ENCODE peak calls at places on chromosomes 2 and 18, in five cellular contexts. N is IMR-90, J is endothelial cell of umbilical vein, U is mesendoderm, P is HepG2. O is an unnamed sample.

GRCh38 chr2:162245737-162246136 is 2.5 kb upstream of the FAP start:
- DNase-seq in P (no peak), J (no peak), N (peak), U (peak), O (peak)

GRCh38 chr2:127913808-127914457 is 28.2 kb upstream of the AMMECR1L start:
- DNase-seq in J (no peak), P (no peak), N (no peak), U (no peak), O (peak)

GRCh38 chr18:73235491-73235890 is 367.7 kb upstream of the NETO1 start:
- DNase-seq in N (peak), U (peak), J (no peak), P (peak), O (peak)

GRCh38 chr2:186197955-186198354 is 288.1 kb upstream of the ZC3H15 start:
- DNase-seq in P (no peak), U (no peak), N (no peak), J (no peak), O (no peak)

GRCh38 chr2:44943031-44943692 is 1.7 kb downstream of the SIX3 start:
- DNase-seq in J (no peak), N (no peak), P (no peak), U (peak), O (no peak)

GRCh38 chr2:132937629-132938028 is 267.6 kb upstream of the LYPD1 start:
- DNase-seq in U (no peak), N (peak), J (peak), P (no peak), O (no peak)

GRCh38 chr2:190205643-190206042 is 114.0 kb downstream of the HIBCH start:
- DNase-seq in U (no peak), N (peak), J (no peak), P (no peak), O (no peak)

GRCh38 chr2:176852667-176853066 is 359.9 kb upstream of the HNRNPA3 start:
- DNase-seq in J (no peak), N (no peak), U (peak), P (no peak), O (no peak)

GRCh38 chr2:43228782-43229659 is 2.6 kb upstream of the ZFP36L2 start:
- DNase-seq in P (no peak), U (no peak), J (peak), N (no peak), O (peak)

GRCh38 chr2:39435254-39435653 is 1.8 kb downstream of the MAP4K3 start:
- DNase-seq in P (no peak), J (no peak), U (peak), N (peak), O (no peak)

GRCh38 chr2:230602562-230603230 is 109.9 kb upstream of the CAB39 start:
- DNase-seq in U (no peak), N (no peak), P (no peak), J (no peak), O (no peak)

GRCh38 chr2:197097578-197098366 is 171.3 kb upstream of the PGAP1 start:
- DNase-seq in U (peak), J (no peak), N (peak), P (no peak), O (peak)

GRCh38 chr2:201402651-201403573 is 45.8 kb upstream of the FLACC1 start:
- DNase-seq in P (no peak), U (no peak), N (peak), J (no peak), O (no peak)

GRCh38 chr18:25075793-25076192 is 276.2 kb downstream of the ZNF521 start:
- DNase-seq in U (no peak), N (peak), J (no peak), P (no peak), O (no peak)

GRCh38 chr18:25896178-25896780 is 194.1 kb downstream of the SS18 start:
- DNase-seq in P (peak), J (peak), N (peak), U (peak), O (peak)

GRCh38 chr2:168233726-168234406 is 13.5 kb downstream of the STK39 start:
- DNase-seq in J (no peak), U (no peak), P (no peak), N (peak), O (no peak)

GRCh38 chr2:95074663-95075439 is 46.8 kb downstream of the MRPS5 start:
- DNase-seq in N (no peak), P (no peak), J (no peak), U (no peak), O (no peak)

GRCh38 chr2:212956665-212957064 is 194.7 kb downstream of the IKZF2 start:
- DNase-seq in N (no peak), J (no peak), P (no peak), U (no peak), O (peak)

GRCh38 chr2:100006516-100006915 is 135.9 kb downstream of the AFF3 start:
- DNase-seq in N (no peak), J (no peak), U (no peak), P (no peak), O (no peak)

GRCh38 chr2:115422004-115422634 is 979.7 kb downstream of the DPP10 start:
- DNase-seq in P (no peak), N (no peak), U (no peak), J (no peak), O (no peak)

GRCh38 chr18:57881818-57882413 is 78.8 kb upstream of the ATP8B1 start:
- DNase-seq in U (peak), J (peak), N (peak), P (peak), O (peak)

GRCh38 chr2:209074711-209075110 is 349.1 kb upstream of the MAP2 start:
- DNase-seq in J (no peak), N (no peak), U (no peak), P (no peak), O (no peak)

GRCh38 chr18:159037-159652 is 788 bp downstream of the USP14 start:
- DNase-seq in N (peak), U (peak), J (peak), P (peak), O (peak)

GRCh38 chr2:4291430-4291829 is 588.1 kb downstream of the DCDC2C start:
- DNase-seq in J (no peak), U (no peak), N (no peak), P (no peak), O (no peak)

GRCh38 chr2:86284987-86285386 is 52.4 kb downstream of the REEP1 start:
- DNase-seq in J (no peak), N (no peak), U (peak), P (no peak), O (no peak)

GRCh38 chr2:9813312-9814128 is 29.8 kb upstream of the TAF1B start:
- DNase-seq in P (peak), J (peak), U (peak), N (peak), O (peak)
- H3K27ac ChIP-seq in P (no peak), J (no peak), U (no peak), N (no peak), O (no peak)

DNA sequence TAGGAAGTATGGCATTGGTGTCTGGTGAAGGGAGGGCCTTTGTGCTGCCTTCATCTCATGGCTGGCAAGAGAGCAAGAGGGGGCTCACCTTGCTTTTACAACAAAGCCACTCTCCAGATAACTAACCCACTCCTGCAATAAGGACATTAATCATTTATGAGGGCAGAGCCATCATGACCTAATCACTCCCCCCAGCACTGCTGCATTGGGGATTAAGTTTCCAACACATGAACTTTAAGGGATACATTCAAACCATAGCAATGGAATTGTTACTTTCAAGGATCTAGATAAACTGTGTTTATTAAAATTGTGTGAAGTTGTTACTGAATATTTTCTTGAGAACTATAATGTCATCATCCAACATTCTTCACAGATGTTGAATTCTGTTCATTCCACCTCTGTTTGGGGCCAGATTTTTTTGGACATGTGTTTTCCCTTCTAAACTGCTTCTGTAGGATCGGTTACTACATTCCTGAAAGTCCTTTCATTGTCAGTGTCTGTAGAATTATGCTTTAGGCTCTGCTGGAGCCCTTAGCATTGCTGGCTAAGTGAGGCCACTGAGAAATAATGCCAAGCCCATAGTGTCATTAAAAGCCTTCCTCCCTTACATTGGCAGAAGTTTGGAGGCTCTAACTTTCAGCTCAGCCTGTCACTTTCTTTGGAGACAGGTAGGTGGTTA is 50.4 kb downstream of the SPATS2L start:
- DNase-seq in U (peak), P (no peak), N (peak), J (no peak), O (no peak)
- H3K9ac ChIP-seq in U (no peak), P (no peak), N (no peak), J (no peak), O (no peak)

DNA sequence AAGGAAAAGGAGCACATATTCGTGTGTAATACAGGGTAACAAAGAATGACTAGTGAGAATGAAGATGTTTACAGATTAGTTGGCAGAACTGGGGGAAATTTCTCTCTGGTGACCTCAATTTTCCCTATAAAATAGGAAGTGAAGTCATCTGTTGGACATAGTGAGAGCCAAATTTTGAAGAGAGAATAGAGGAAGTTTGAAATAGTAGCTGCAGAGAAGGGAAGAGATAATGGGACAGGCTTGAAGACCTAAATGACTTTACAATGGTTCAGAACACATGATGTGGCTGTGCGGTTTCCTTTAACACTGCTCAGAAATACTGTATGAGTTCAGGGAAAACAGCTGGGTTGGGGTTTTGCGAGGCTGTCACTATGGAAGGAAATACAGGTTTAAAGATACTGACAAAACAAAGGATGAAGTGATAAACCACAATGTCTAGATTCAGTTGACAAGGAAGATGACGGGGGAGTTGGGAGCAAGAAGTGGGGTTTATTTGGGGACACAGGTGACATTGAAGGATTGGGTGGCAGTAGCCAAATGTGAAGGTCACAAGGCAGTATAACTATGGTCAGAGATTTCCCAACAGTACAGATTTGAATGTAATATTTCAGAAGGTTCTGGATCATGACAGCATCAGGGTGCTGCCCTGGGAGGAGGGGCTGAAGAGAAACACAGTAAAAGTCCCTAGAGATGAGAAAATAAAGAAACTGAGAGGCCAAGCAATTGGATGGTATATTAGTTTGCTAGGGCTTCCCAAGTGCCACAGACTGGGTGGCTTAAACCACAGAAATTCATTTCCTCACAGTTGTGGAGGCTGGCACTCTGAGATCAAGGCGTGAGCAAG is 82.6 kb upstream of the TANK start:
- DNase-seq in P (no peak), J (peak), U (no peak), N (peak), O (peak)
- H3K4me2 ChIP-seq in P (no peak), J (peak), U (no peak), N (no peak), O (peak)

GRCh38 chr2:169422120-169422519 is 57.2 kb upstream of the BBS5 start:
- DNase-seq in N (no peak), J (no peak), P (no peak), U (no peak), O (no peak)

DNA sequence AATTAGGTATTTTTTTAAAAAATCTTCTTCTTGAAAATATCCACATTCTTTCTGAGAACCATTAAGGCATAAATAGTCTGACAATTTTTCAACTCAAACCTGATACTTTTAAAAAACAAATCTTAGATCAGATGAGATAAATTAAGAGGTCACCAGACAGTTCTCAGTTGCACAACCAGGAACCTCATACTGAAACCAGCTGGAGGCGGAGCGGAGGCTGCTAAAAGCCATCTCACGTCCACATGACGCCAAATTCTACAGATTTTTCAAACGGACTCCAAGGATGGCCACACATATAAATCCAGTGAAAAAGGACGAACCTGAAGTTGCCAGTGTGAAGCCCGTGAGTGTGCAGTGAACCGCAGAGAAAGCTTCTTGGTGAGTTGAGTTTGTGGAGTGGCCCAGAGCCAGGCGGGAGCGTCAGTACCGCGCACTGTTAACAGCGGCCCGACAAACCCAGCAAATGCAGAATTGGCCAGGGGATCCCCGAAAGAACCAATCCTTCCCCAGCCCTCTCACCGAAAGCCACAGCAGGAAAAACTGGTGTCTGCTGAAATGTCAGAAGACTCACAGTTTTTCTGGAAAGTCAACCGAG is 53.1 kb upstream of the BBS5 start:
- DNase-seq in U (no peak), J (no peak), P (no peak), N (no peak), O (no peak)
- H3K27ac ChIP-seq in U (no peak), J (no peak), P (no peak), N (no peak), O (no peak)

GRCh38 chr2:160994141-160995002 is 165.9 kb upstream of the TANK start:
- DNase-seq in J (peak), P (peak), N (peak), U (peak), O (peak)
- H3K9ac ChIP-seq in J (no peak), P (no peak), N (no peak), U (no peak), O (no peak)

GRCh38 chr2:215430528-215431187 is 5.2 kb downstream of the FN1 start:
- DNase-seq in N (peak), P (no peak), J (peak), U (no peak), O (no peak)

GRCh38 chr2:215429424-215429823 is 6.4 kb downstream of the FN1 start:
- DNase-seq in U (no peak), N (peak), P (no peak), J (no peak), O (no peak)

GRCh38 chr2:215428060-215428910 is 7.6 kb downstream of the FN1 start:
- DNase-seq in P (no peak), U (no peak), J (peak), N (peak), O (no peak)

GRCh38 chr2:215425021-215425782 is 10.7 kb downstream of the FN1 start:
- DNase-seq in U (no peak), N (peak), P (no peak), J (no peak), O (no peak)

DNA sequence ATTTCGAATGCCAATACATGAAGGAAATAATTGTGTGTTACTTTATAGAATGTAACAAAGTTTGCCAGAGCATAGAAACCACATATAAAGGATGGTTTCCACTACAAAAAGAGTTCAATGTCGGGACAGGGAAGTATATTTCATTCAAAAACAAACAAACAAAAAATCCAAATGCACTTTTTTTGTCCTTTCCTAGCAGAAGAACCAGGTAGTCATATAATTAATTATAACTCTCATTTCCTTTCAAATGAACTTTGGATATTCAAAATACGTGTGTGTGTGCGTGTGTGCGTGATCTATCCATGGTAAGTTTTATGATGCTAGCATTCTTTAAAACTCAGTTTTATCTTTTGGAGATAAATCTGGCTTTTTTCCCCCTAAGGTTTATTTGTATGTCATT is 8.3 kb downstream of the FN1 start:
- DNase-seq in N (peak), J (no peak), U (no peak), P (no peak), O (no peak)
- H3K4me2 ChIP-seq in N (no peak), J (no peak), U (no peak), P (no peak), O (no peak)

GRCh38 chr2:54048117-54048785 is 67.2 kb upstream of the ACYP2 start:
- DNase-seq in J (no peak), P (peak), U (no peak), N (no peak), O (peak)

GRCh38 chr2:54042908-54043620 is 72.3 kb upstream of the PSME4 start:
- DNase-seq in P (no peak), N (no peak), U (no peak), J (no peak), O (peak)

GRCh38 chr2:54047076-54047475 is 68.3 kb upstream of the ACYP2 start:
- DNase-seq in P (no peak), N (no peak), U (no peak), J (no peak), O (peak)

GRCh38 chr2:54050445-54050844 is 65.0 kb upstream of the ACYP2 start:
- DNase-seq in J (no peak), N (no peak), U (no peak), P (no peak), O (no peak)

DNA sequence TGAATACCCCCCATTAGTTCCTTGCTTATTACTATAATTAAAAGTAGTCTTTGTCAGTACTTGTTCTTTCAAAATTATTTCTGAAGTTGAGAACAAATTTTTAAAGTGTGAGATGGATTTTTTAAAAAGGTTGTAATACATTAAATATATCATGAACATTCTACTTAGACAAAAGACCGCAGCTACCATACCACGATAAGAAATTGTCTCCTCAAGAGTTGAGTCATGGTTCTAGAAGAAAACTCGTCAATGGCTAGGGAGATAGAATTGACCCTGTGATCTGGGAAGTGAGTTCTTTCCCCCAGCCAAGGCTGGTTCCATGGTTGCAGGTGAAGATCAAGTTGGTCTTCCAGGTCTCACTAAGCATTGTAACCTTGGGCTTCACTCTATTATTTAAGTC is 67.8 kb upstream of the ACYP2 start:
- DNase-seq in J (no peak), U (no peak), P (no peak), N (no peak), O (no peak)
- H3K27ac ChIP-seq in J (no peak), U (no peak), P (no peak), N (no peak), O (peak)

GRCh38 chr2:55134316-55134706 is 84.1 kb upstream of the RTN4 start:
- DNase-seq in U (no peak), N (no peak), P (no peak), J (no peak), O (no peak)

GRCh38 chr2:55137024-55137958 is 87.0 kb upstream of the RTN4 start:
- DNase-seq in N (no peak), P (no peak), U (no peak), J (no peak), O (no peak)

GRCh38 chr2:55130849-55131248 is 80.6 kb upstream of the RTN4 start:
- DNase-seq in J (no peak), N (no peak), U (no peak), P (no peak), O (no peak)

GRCh38 chr2:55136138-55136541 is 85.9 kb upstream of the RTN4 start:
- DNase-seq in J (no peak), N (no peak), U (no peak), P (no peak), O (no peak)

GRCh38 chr2:55133467-55134315 is 83.4 kb upstream of the RTN4 start:
- DNase-seq in N (peak), P (peak), U (peak), J (peak), O (peak)
- H3K9ac ChIP-seq in N (peak), P (peak), U (no peak), J (no peak), O (peak)

DNA sequence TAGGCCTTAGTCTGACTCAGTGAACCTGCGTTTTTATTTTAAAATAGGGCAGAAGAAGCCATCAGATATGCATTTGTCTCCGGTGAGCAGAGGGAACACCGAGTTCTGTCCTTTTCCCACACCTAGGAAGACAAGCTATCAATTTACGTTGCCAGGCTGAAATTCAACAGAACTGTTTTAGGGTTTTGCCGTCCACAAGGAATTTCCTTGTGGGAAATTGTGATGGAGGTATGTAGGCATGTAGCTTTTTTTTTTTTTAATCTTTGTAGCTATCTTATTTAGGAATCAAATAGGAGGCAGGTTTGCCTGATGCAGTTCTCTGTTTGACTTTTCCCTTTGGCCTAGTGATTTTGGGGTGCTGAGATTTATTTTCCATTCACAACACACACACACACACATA is 62.0 kb upstream of the ASAP2 start:
- DNase-seq in U (no peak), N (no peak), P (no peak), J (no peak), O (no peak)
- H3K4me2 ChIP-seq in U (no peak), N (no peak), P (no peak), J (no peak), O (no peak)

O was measured in mammary epithelial cell.